ENCODE peak calls at places on chromosomes 13 and 19, in ten cellular contexts. U is lower leg skin; I is stimulated activated CD4-positive, alpha-beta T cell treated with anti-CD3 and anti-CD28 coated beads, Interleukin-15, amount 100 ng/mL, for 24 hours; K is skeletal muscle cell; X is stimulated activated naive B cell treated with anti-CD40 and anti-IgM and Interleukin-4, amounts not matched to agents 10 μg/mL and 1 μg/mL and 100 μg/mL, for 72 hours; V is activated CD4-positive, alpha-beta T cell treated with anti-CD3 and anti-CD28 coated beads, Interleukin-2, amount 50 U/mL, for 4 hours; L is A172; W is GDM1; T is HT-29; G is NCI-H774. Y is an unnamed sample.
A peak's percentile ranks its signal among the peaks of the same experiment; 100 is the strongest.

GRCh38 chr19:1379126-1379905 is 4.4 kb upstream of the NDUFS7 start:
- DNase-seq in U (no peak), I (no peak), K (no peak), X (no peak), V (no peak), L (no peak), W (no peak), T (no peak), G (no peak), Y (no peak)

GRCh38 chr13:32086791-32087441 is 55.3 kb downstream of the FRY start:
- DNase-seq in U (no peak), I (no peak), K (no peak), X (no peak), V (no peak), L (no peak), W (no peak), T (no peak), G (peak; percentile 17), Y (no peak)

GRCh38 chr13:94966380-94966779 is 254.0 kb upstream of the SOX21 start:
- DNase-seq in U (no peak), I (no peak), K (no peak), X (no peak), V (no peak), L (no peak), W (no peak), T (no peak), G (peak; percentile 42), Y (no peak)

GRCh38 chr13:105445793-105446192 is 1089.7 kb downstream of the EFNB2 start:
- DNase-seq in U (no peak), I (no peak), K (no peak), X (no peak), V (no peak), L (no peak), W (no peak), T (no peak), G (no peak), Y (no peak)

GRCh38 chr13:62626771-62627170 is 1211.1 kb upstream of the PCDH20 start:
- DNase-seq in U (no peak), I (no peak), K (no peak), X (no peak), V (no peak), L (no peak), W (no peak), T (no peak), G (no peak), Y (no peak)

GRCh38 chr13:87147076-87147475 is 524.1 kb upstream of the SLITRK5 start:
- DNase-seq in U (no peak), I (no peak), K (no peak), X (no peak), V (no peak), L (peak; percentile 4), W (no peak), T (no peak), G (no peak), Y (no peak)

GRCh38 chr13:72920097-72920496 is 138.2 kb downstream of the PIBF1 start:
- DNase-seq in U (no peak), I (no peak), K (no peak), X (no peak), V (no peak), L (no peak), W (no peak), T (no peak), G (no peak), Y (no peak)

GRCh38 chr19:35754365-35755139 is 2.3 kb downstream of the HSPB6 start:
- DNase-seq in U (peak; percentile 84), I (no peak), K (no peak), X (no peak), V (no peak), L (no peak), W (no peak), T (no peak), G (no peak), Y (no peak)

GRCh38 chr13:20512042-20512683 is 13.5 kb downstream of the CRYL1 start:
- DNase-seq in U (no peak), I (no peak), K (no peak), X (no peak), V (no peak), L (no peak), W (peak; percentile 46), T (no peak), G (no peak), Y (no peak)

GRCh38 chr19:47376589-47377144 is 27.6 kb downstream of the DHX34 start:
- DNase-seq in U (no peak), I (no peak), K (no peak), X (no peak), V (no peak), L (no peak), W (no peak), T (no peak), G (no peak), Y (no peak)

GRCh38 chr19:16232568-16232967 is 34.9 kb downstream of the AP1M1 start:
- DNase-seq in U (peak; percentile 61), I (no peak), K (no peak), X (no peak), V (no peak), L (no peak), W (no peak), T (no peak), G (no peak), Y (no peak)

GRCh38 chr13:101751488-101751887 is 299.0 kb downstream of the ITGBL1 start:
- DNase-seq in U (no peak), I (no peak), K (peak; percentile 96), X (no peak), V (no peak), L (peak; percentile 55), W (no peak), T (peak; percentile 36), G (no peak), Y (no peak)

GRCh38 chr13:43221611-43222010 is 198.2 kb downstream of the DNAJC15 start:
- DNase-seq in U (no peak), I (no peak), K (no peak), X (no peak), V (no peak), L (no peak), W (no peak), T (no peak), G (no peak), Y (no peak)

GRCh38 chr19:14096272-14096992 is 5.9 kb upstream of the SAMD1 start:
- DNase-seq in U (no peak), I (no peak), K (no peak), X (no peak), V (no peak), L (no peak), W (no peak), T (no peak), G (no peak), Y (no peak)

GRCh38 chr19:53910170-53910518 is 1.1 kb downstream of the CACNG7 start:
- DNase-seq in U (no peak), I (no peak), K (no peak), X (no peak), V (no peak), L (no peak), W (no peak), T (no peak), G (no peak), Y (no peak)

GRCh38 chr19:18292810-18293641 is 11.6 kb upstream of the JUND start:
- DNase-seq in U (peak; percentile 97), I (peak; percentile 81), K (no peak), X (peak; percentile 71), V (no peak), L (peak; percentile 60), W (peak; percentile 82), T (peak; percentile 15), G (no peak), Y (peak; percentile 51)

GRCh38 chr19:44111910-44112463 is 1.2 kb upstream of the ZNF225 start:
- DNase-seq in U (no peak), I (peak; percentile 12), K (peak; percentile 58), X (peak; percentile 10), V (no peak), L (peak; percentile 97), W (no peak), T (no peak), G (no peak), Y (peak; percentile 22)

GRCh38 chr13:111973186-111974064 is 93.5 kb upstream of the SOX1 start:
- DNase-seq in U (peak; percentile 68), I (no peak), K (no peak), X (no peak), V (no peak), L (no peak), W (no peak), T (no peak), G (peak; percentile 72), Y (no peak)

GRCh38 chr13:94901070-94901469 is 188.7 kb upstream of the SOX21 start:
- DNase-seq in U (no peak), I (no peak), K (no peak), X (no peak), V (no peak), L (no peak), W (no peak), T (no peak), G (no peak), Y (no peak)

GRCh38 chr13:35840991-35841604 is 290.1 kb downstream of the DCLK1 start:
- DNase-seq in U (no peak), I (no peak), K (no peak), X (no peak), V (no peak), L (no peak), W (no peak), T (no peak), G (no peak), Y (peak; percentile 43)

GRCh38 chr19:40190891-40191835 is at the start of gene MAP3K10:
- DNase-seq in U (peak; percentile 94), I (peak; percentile 89), K (peak; percentile 8), X (peak; percentile 71), V (peak; percentile 64), L (peak; percentile 49), W (peak; percentile 51), T (peak; percentile 64), G (peak; percentile 44), Y (peak; percentile 76)

GRCh38 chr19:28303502-28303901 is 909.4 kb downstream of the UQCRFS1 start:
- DNase-seq in U (peak; percentile 57), I (no peak), K (no peak), X (no peak), V (no peak), L (no peak), W (no peak), T (no peak), G (no peak), Y (no peak)

Y was measured in anterior cingulate cortex.